ENCODE peak calls at places on chromosomes 5 and 9, in six cellular contexts. One of them, this sample, is unnamed.

GRCh38 chr9:111621895-111622480 is 9.1 kb upstream of the DNAJC25 start:
- DNase-seq in naive thymus-derived CD8-positive, alpha-beta T cell: no peak
- DNase-seq in HS-5: no peak
- DNase-seq in HFF-Myc: no peak
- DNase-seq in breast epithelium: no peak
- DNase-seq in fibroblast of lung: peak; percentile 20
- DNase-seq in this sample: peak; percentile 68

GRCh38 chr9:26746357-26747072 is 146.1 kb downstream of the CAAP1 start:
- DNase-seq in naive thymus-derived CD8-positive, alpha-beta T cell: no peak
- DNase-seq in HS-5: peak; percentile 41
- DNase-seq in HFF-Myc: no peak
- DNase-seq in breast epithelium: no peak
- DNase-seq in fibroblast of lung: peak; percentile 35
- DNase-seq in this sample: peak; percentile 78

GRCh38 chr5:172683696-172684464 is 42.8 kb downstream of the NEURL1B start:
- DNase-seq in naive thymus-derived CD8-positive, alpha-beta T cell: peak; percentile 58
- DNase-seq in HS-5: no peak
- DNase-seq in HFF-Myc: no peak
- DNase-seq in breast epithelium: no peak
- DNase-seq in fibroblast of lung: no peak
- DNase-seq in this sample: no peak

GRCh38 chr5:53194086-53194485 is 84.5 kb upstream of the MOCS2 start:
- DNase-seq in naive thymus-derived CD8-positive, alpha-beta T cell: no peak
- DNase-seq in HS-5: no peak
- DNase-seq in HFF-Myc: peak; percentile 17
- DNase-seq in breast epithelium: no peak
- DNase-seq in fibroblast of lung: peak; percentile 24
- DNase-seq in this sample: no peak

GRCh38 chr5:172846677-172847076 is 12.6 kb downstream of the ERGIC1 start:
- DNase-seq in naive thymus-derived CD8-positive, alpha-beta T cell: no peak
- DNase-seq in HS-5: no peak
- DNase-seq in HFF-Myc: no peak
- DNase-seq in breast epithelium: no peak
- DNase-seq in fibroblast of lung: no peak
- DNase-seq in this sample: no peak

GRCh38 chr9:96031366-96031824 is 155.9 kb downstream of the ERCC6L2 start:
- DNase-seq in naive thymus-derived CD8-positive, alpha-beta T cell: no peak
- DNase-seq in HS-5: no peak
- DNase-seq in HFF-Myc: no peak
- DNase-seq in breast epithelium: no peak
- DNase-seq in fibroblast of lung: no peak
- DNase-seq in this sample: no peak

GRCh38 chr9:37936965-37937364 is 33.0 kb upstream of the SLC25A51 start:
- DNase-seq in naive thymus-derived CD8-positive, alpha-beta T cell: no peak
- DNase-seq in HS-5: no peak
- DNase-seq in HFF-Myc: no peak
- DNase-seq in breast epithelium: no peak
- DNase-seq in fibroblast of lung: peak; percentile 80
- DNase-seq in this sample: no peak

GRCh38 chr5:8410618-8411017 is 541.7 kb downstream of the MTRR start:
- DNase-seq in naive thymus-derived CD8-positive, alpha-beta T cell: no peak
- DNase-seq in HS-5: no peak
- DNase-seq in HFF-Myc: no peak
- DNase-seq in breast epithelium: no peak
- DNase-seq in fibroblast of lung: no peak
- DNase-seq in this sample: no peak

GRCh38 chr5:109921735-109922395 is 232.1 kb downstream of the MAN2A1 start:
- DNase-seq in naive thymus-derived CD8-positive, alpha-beta T cell: peak; percentile 76
- DNase-seq in HS-5: no peak
- DNase-seq in HFF-Myc: no peak
- DNase-seq in breast epithelium: no peak
- DNase-seq in fibroblast of lung: peak; percentile 32
- DNase-seq in this sample: no peak

GRCh38 chr5:171757853-171758535 is 27.6 kb upstream of the SMIM23 start:
- DNase-seq in naive thymus-derived CD8-positive, alpha-beta T cell: no peak
- DNase-seq in HS-5: peak; percentile 96
- DNase-seq in HFF-Myc: peak; percentile 86
- DNase-seq in breast epithelium: no peak
- DNase-seq in fibroblast of lung: peak; percentile 96
- DNase-seq in this sample: peak; percentile 56

GRCh38 chr9:124505006-124505900 is 1.9 kb downstream of the NR5A1 start:
- DNase-seq in naive thymus-derived CD8-positive, alpha-beta T cell: no peak
- DNase-seq in HS-5: no peak
- DNase-seq in HFF-Myc: no peak
- DNase-seq in breast epithelium: no peak
- DNase-seq in fibroblast of lung: no peak
- DNase-seq in this sample: no peak

GRCh38 chr5:10612251-10612650 is 48.4 kb downstream of the ANKRD33B start:
- DNase-seq in naive thymus-derived CD8-positive, alpha-beta T cell: no peak
- DNase-seq in HS-5: no peak
- DNase-seq in HFF-Myc: no peak
- DNase-seq in breast epithelium: no peak
- DNase-seq in fibroblast of lung: no peak
- DNase-seq in this sample: no peak

GRCh38 chr5:83430130-83431010 is 41.2 kb upstream of the VCAN start:
- DNase-seq in naive thymus-derived CD8-positive, alpha-beta T cell: peak; percentile 47
- DNase-seq in HS-5: peak; percentile 19
- DNase-seq in HFF-Myc: peak; percentile 39
- DNase-seq in breast epithelium: no peak
- DNase-seq in fibroblast of lung: peak; percentile 58
- DNase-seq in this sample: peak; percentile 76

GRCh38 chr5:135950611-135951010 is 4.2 kb downstream of the LECT2 start:
- DNase-seq in naive thymus-derived CD8-positive, alpha-beta T cell: no peak
- DNase-seq in HS-5: no peak
- DNase-seq in HFF-Myc: peak; percentile 48
- DNase-seq in breast epithelium: no peak
- DNase-seq in fibroblast of lung: peak; percentile 33
- DNase-seq in this sample: no peak

GRCh38 chr9:14389622-14390021 is 75.7 kb upstream of the NFIB start:
- DNase-seq in naive thymus-derived CD8-positive, alpha-beta T cell: no peak
- DNase-seq in HS-5: no peak
- DNase-seq in HFF-Myc: no peak
- DNase-seq in breast epithelium: no peak
- DNase-seq in fibroblast of lung: no peak
- DNase-seq in this sample: no peak

GRCh38 chr5:151155149-151155776 is 2.3 kb downstream of the ANXA6 start:
- DNase-seq in naive thymus-derived CD8-positive, alpha-beta T cell: peak; percentile 60
- DNase-seq in HS-5: no peak
- DNase-seq in HFF-Myc: no peak
- DNase-seq in breast epithelium: no peak
- DNase-seq in fibroblast of lung: peak; percentile 33
- DNase-seq in this sample: no peak

GRCh38 chr9:99303177-99303576 is 81.1 kb downstream of the SEC61B start:
- DNase-seq in naive thymus-derived CD8-positive, alpha-beta T cell: no peak
- DNase-seq in HS-5: no peak
- DNase-seq in HFF-Myc: no peak
- DNase-seq in breast epithelium: no peak
- DNase-seq in fibroblast of lung: no peak
- DNase-seq in this sample: no peak

GRCh38 chr9:21551401-21551800 is 69.3 kb upstream of the IFNE start:
- DNase-seq in naive thymus-derived CD8-positive, alpha-beta T cell: no peak
- DNase-seq in HS-5: no peak
- DNase-seq in HFF-Myc: no peak
- DNase-seq in breast epithelium: no peak
- DNase-seq in fibroblast of lung: peak; percentile 49
- DNase-seq in this sample: peak; percentile 65

GRCh38 chr9:133371261-133371711 is 4.6 kb downstream of the SURF4 start:
- DNase-seq in naive thymus-derived CD8-positive, alpha-beta T cell: peak; percentile 65
- DNase-seq in HS-5: no peak
- DNase-seq in HFF-Myc: no peak
- DNase-seq in breast epithelium: no peak
- DNase-seq in fibroblast of lung: peak; percentile 52
- DNase-seq in this sample: no peak

GRCh38 chr5:72556351-72557146 is 49.3 kb upstream of the ZNF366 start:
- DNase-seq in naive thymus-derived CD8-positive, alpha-beta T cell: peak; percentile 21
- DNase-seq in HS-5: no peak
- DNase-seq in HFF-Myc: peak; percentile 61
- DNase-seq in breast epithelium: no peak
- DNase-seq in fibroblast of lung: peak; percentile 61
- DNase-seq in this sample: peak; percentile 43

GRCh38 chr5:103119067-103119764 is 722 bp downstream of the GIN1 start:
- DNase-seq in naive thymus-derived CD8-positive, alpha-beta T cell: no peak
- DNase-seq in HS-5: no peak
- DNase-seq in HFF-Myc: no peak
- DNase-seq in breast epithelium: no peak
- DNase-seq in fibroblast of lung: peak; percentile 19
- DNase-seq in this sample: no peak

This sample was measured in HT-29.